ENCODE peak calls at places on chromosomes 6 and 20, in nine cellular contexts. V, T, U, G, R, L, Z, M and Q are unnamed samples. For H3K9me3, the result is how much of the 10 kb centered on the place peaks cover.

GRCh38 chr6:84150680-84151079 is 76.8 kb downstream of the CEP162 start:
- DNase-seq in V (no peak), T (peak), U (no peak), G (no peak), R (no peak), L (no peak), Z (no peak), M (peak), Q (no peak)

GRCh38 chr6:25250878-25251277 is 28.3 kb upstream of the CARMIL1 start:
- DNase-seq in V (no peak), T (peak), U (no peak), G (no peak), R (no peak), L (no peak), Z (no peak), M (peak), Q (no peak)

GRCh38 chr6:156889986-156890385 is 112.8 kb downstream of the ARID1B start:
- DNase-seq in V (no peak), T (no peak), U (no peak), G (no peak), R (no peak), L (no peak), Z (no peak), M (no peak), Q (no peak)

GRCh38 chr6:157411368-157411767 is 30.4 kb downstream of the ZDHHC14 start:
- DNase-seq in V (no peak), T (no peak), U (no peak), G (no peak), R (no peak), L (no peak), Z (no peak), M (no peak), Q (no peak)

GRCh38 chr6:42266542-42266941 is 48.9 kb upstream of the MRPS10 start:
- DNase-seq in V (no peak), T (peak), U (no peak), G (no peak), R (no peak), L (no peak), Z (no peak), M (no peak), Q (no peak)

GRCh38 chr20:18822832-18823231 is 9.2 kb downstream of the SCP2D1 start:
- DNase-seq in V (no peak), T (no peak), U (no peak), G (no peak), R (peak), L (no peak), Z (no peak), M (no peak), Q (no peak)

GRCh38 chr6:27472182-27472616 is 706 bp downstream of the ZNF184 start:
- DNase-seq in V (no peak), T (peak), U (peak), G (no peak), R (peak), L (peak), Z (no peak), M (peak), Q (peak)

GRCh38 chr6:85580878-85581267 is 12.8 kb downstream of the SNX14 start:
- DNase-seq in V (no peak), T (peak), U (no peak), G (no peak), R (no peak), L (peak), Z (no peak), M (peak), Q (no peak)

GRCh38 chr6:13194852-13195251 is 133.5 kb downstream of the TBC1D7 start:
- DNase-seq in V (no peak), T (peak), U (peak), G (peak), R (peak), L (peak), Z (peak), M (peak), Q (peak)

GRCh38 chr6:52009736-52010135 is 77.7 kb downstream of the PKHD1 start:
- DNase-seq in V (no peak), T (no peak), U (no peak), G (no peak), R (no peak), L (no peak), Z (no peak), M (no peak), Q (no peak)

GRCh38 chr20:55153321-55153720 is 677.9 kb downstream of the DOK5 start:
- DNase-seq in V (no peak), T (no peak), U (no peak), G (no peak), R (no peak), L (no peak), Z (no peak), M (peak), Q (no peak)

GRCh38 chr6:159899994-159900745 is 9.4 kb downstream of the MAS1 start:
- DNase-seq in V (no peak), T (peak), U (no peak), G (no peak), R (no peak), L (no peak), Z (no peak), M (peak), Q (no peak)

GRCh38 chr20:53774487-53775203 is 181.0 kb upstream of the ZNF217 start:
- DNase-seq in V (no peak), T (peak), U (no peak), G (no peak), R (no peak), L (no peak), Z (no peak), M (peak), Q (no peak)

GRCh38 chr6:11496152-11497060 is 41.1 kb upstream of the TMEM170B start:
- DNase-seq in V (no peak), T (peak), U (peak), G (no peak), R (peak), L (no peak), Z (peak), M (peak), Q (peak)

GRCh38 chr6:42450314-42451145 is 1.2 kb downstream of the TRERF1 start:
- DNase-seq in V (no peak), T (peak), U (no peak), G (no peak), R (peak), L (no peak), Z (peak), M (peak), Q (peak)

GRCh38 chr6:30443657-30444450 is 45.5 kb upstream of the HLA-E start:
- DNase-seq in V (no peak), T (peak), U (no peak), G (no peak), R (no peak), L (no peak), Z (no peak), M (peak), Q (no peak)

GRCh38 chr6:110355727-110356126 is 2.4 kb downstream of the METTL24 start:
- DNase-seq in V (no peak), T (no peak), U (no peak), G (no peak), R (no peak), L (no peak), Z (no peak), M (no peak), Q (no peak)

GRCh38 chr6:30091577-30092381 is 16.2 kb upstream of the RNF39 start:
- DNase-seq in V (peak), T (peak), U (peak), G (no peak), R (peak), L (no peak), Z (peak), M (peak), Q (peak)

GRCh38 chr20:62889411-62889810 is 27.8 kb upstream of the TCFL5 start:
- DNase-seq in V (no peak), T (no peak), U (no peak), G (no peak), R (no peak), L (no peak), Z (no peak), M (no peak), Q (no peak)

GRCh38 chr6:28775052-28775376 is 148.8 kb downstream of the TRIM27 start:
- DNase-seq in V (no peak), T (no peak), U (no peak), G (no peak), R (no peak), L (no peak), Z (no peak), M (no peak), Q (no peak)
- H3K9me3 ChIP-seq in V (under half), T (under half), U (under half), G (under half), R (under half), L (under half), Z (under half), M (under half), Q (under half)

GRCh38 chr20:56609321-56609720 is 19.8 kb upstream of the TFAP2C start:
- DNase-seq in V (no peak), T (no peak), U (no peak), G (no peak), R (no peak), L (no peak), Z (no peak), M (no peak), Q (no peak)

GRCh38 chr20:56608376-56608775 is 20.7 kb upstream of the TFAP2C start:
- DNase-seq in V (no peak), T (no peak), U (no peak), G (no peak), R (no peak), L (no peak), Z (no peak), M (no peak), Q (no peak)

GRCh38 chr20:56606174-56606945 is 22.7 kb upstream of the TFAP2C start:
- DNase-seq in V (no peak), T (no peak), U (no peak), G (no peak), R (peak), L (no peak), Z (peak), M (no peak), Q (no peak)

GRCh38 chr20:56605597-56605996 is 23.5 kb upstream of the TFAP2C start:
- DNase-seq in V (no peak), T (no peak), U (no peak), G (no peak), R (no peak), L (no peak), Z (peak), M (no peak), Q (no peak)

DNA sequence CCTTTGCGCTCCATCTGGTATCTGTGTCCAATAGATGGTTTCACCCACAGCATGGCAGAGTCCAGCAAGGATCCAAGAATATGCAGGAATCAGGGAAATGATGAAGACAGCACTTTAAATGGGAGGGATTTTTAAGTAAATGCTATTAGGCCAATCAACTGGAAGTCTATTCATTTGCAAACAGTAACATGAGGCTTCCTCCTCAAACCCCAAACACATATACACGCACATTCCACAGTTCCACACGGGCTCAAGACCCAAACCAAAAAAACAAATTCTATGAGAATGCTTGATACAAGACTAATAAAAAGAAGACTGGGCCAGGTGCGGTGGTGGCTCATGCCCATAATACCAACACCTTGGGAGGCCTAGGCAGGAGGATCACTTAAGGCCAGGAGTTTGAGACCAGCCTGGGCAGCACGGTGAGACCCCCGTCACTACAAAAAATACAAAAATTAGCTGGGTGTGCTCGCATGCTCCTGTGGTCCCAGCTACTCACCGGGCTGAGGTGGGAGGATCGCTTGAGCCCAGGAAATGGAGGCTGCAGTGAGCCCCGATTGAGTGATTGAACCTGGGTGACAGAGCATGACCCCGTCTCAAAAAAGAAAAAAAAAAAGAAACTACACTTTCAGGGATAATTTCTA is 21.9 kb upstream of the TFAP2C start:
- DNase-seq in V (no peak), T (no peak), U (no peak), G (no peak), R (no peak), L (no peak), Z (no peak), M (no peak), Q (no peak)
- H3K4me3 ChIP-seq in V (no peak), T (no peak), U (no peak), G (no peak), R (no peak), L (no peak), Z (no peak), M (no peak), Q (no peak)

GRCh38 chr6:79257381-79258205 is 23.1 kb upstream of the HMGN3 start:
- DNase-seq in V (no peak), T (peak), U (no peak), G (no peak), R (no peak), L (no peak), Z (no peak), M (peak), Q (no peak)
- H3K9me3 ChIP-seq in V (under half), T (under half), U (under half), G (under half), R (under half), L (under half), Z (under half), M (under half), Q (under half)

GRCh38 chr6:28817808-28818145 is 106.0 kb downstream of the TRIM27 start:
- DNase-seq in V (no peak), T (no peak), U (no peak), G (no peak), R (no peak), L (no peak), Z (no peak), M (no peak), Q (no peak)

GRCh38 chr6:28812778-28813569 is 110.8 kb downstream of the TRIM27 start:
- DNase-seq in V (no peak), T (no peak), U (no peak), G (no peak), R (no peak), L (no peak), Z (no peak), M (no peak), Q (no peak)

GRCh38 chr6:28816339-28816908 is 107.4 kb downstream of the TRIM27 start:
- DNase-seq in V (no peak), T (no peak), U (no peak), G (no peak), R (no peak), L (no peak), Z (no peak), M (no peak), Q (no peak)

GRCh38 chr6:28814032-28814976 is 109.5 kb downstream of the TRIM27 start:
- DNase-seq in V (no peak), T (no peak), U (no peak), G (no peak), R (no peak), L (no peak), Z (no peak), M (no peak), Q (no peak)

GRCh38 chr6:28816909-28817807 is 106.6 kb downstream of the TRIM27 start:
- DNase-seq in V (no peak), T (peak), U (no peak), G (no peak), R (no peak), L (no peak), Z (no peak), M (peak), Q (no peak)
- H3K4me3 ChIP-seq in V (no peak), T (peak), U (no peak), G (no peak), R (no peak), L (no peak), Z (no peak), M (peak), Q (no peak)